ENCODE peak calls at places on chromosomes 12 and 14, in four cellular contexts. L, B, E and P are unnamed samples.

GRCh38 chr14:101962503-101962874 is 1.9 kb upstream of the DYNC1H1 start:
- DNase-seq in B (no peak), L (peak), E (no peak), P (no peak)

GRCh38 chr14:55098561-55098898 is 30.5 kb upstream of the LGALS3 start:
- DNase-seq in L (no peak), E (no peak), B (no peak), P (no peak)

GRCh38 chr12:104136577-104136976 is 1.4 kb downstream of the NFYB start:
- DNase-seq in L (peak), E (no peak), B (no peak), P (no peak)

GRCh38 chr12:104219908-104220404 is 4.4 kb downstream of the TXNRD1 start:
- DNase-seq in E (peak), B (peak), L (peak), P (peak)

GRCh38 chr12:93616584-93617101 is 44.2 kb downstream of the SOCS2 start:
- DNase-seq in E (no peak), L (peak), B (no peak), P (peak)

GRCh38 chr14:78136695-78137094 is 33.5 kb upstream of the NRXN3 start:
- DNase-seq in E (no peak), L (no peak), B (no peak), P (no peak)

GRCh38 chr12:121330692-121331091 is 21.5 kb downstream of the ANAPC5 start:
- DNase-seq in E (no peak), B (no peak), L (no peak), P (no peak)

GRCh38 chr12:68824131-68824530 is 16.2 kb downstream of the MDM2 start:
- DNase-seq in B (no peak), E (no peak), L (no peak), P (peak)

GRCh38 chr12:20390846-20391245 is 22.5 kb downstream of the PDE3A start:
- DNase-seq in E (no peak), L (no peak), B (no peak), P (no peak)

GRCh38 chr12:124428792-124429281 is 133.9 kb downstream of the RFLNA start:
- DNase-seq in E (no peak), L (no peak), B (no peak), P (no peak)

GRCh38 chr14:55277972-55278740 is 6.9 kb downstream of the FBXO34 start:
- DNase-seq in E (peak), B (peak), L (no peak), P (peak)

GRCh38 chr14:61101803-61102548 is 120.9 kb downstream of the SLC38A6 start:
- DNase-seq in E (no peak), L (peak), B (peak), P (peak)

GRCh38 chr12:110012137-110012536 is 12.9 kb downstream of the ANKRD13A start:
- DNase-seq in E (no peak), B (no peak), L (no peak), P (no peak)

GRCh38 chr12:95943231-95943842 is at the start of gene AMDHD1:
- DNase-seq in L (peak), E (peak), B (peak), P (peak)

GRCh38 chr12:122336015-122336946 is 70.0 kb upstream of the VPS33A start:
- DNase-seq in B (peak), E (peak), L (peak), P (peak)

GRCh38 chr14:52706286-52706685 is 714 bp upstream of the PSMC6 start:
- DNase-seq in B (peak), E (peak), L (no peak), P (peak)

GRCh38 chr12:123427036-123427769 is 9.3 kb downstream of the RILPL2 start:
- DNase-seq in B (no peak), E (peak), L (no peak), P (no peak)

GRCh38 chr12:93247313-93248057 is 130.2 kb upstream of the NUDT4 start:
- DNase-seq in B (no peak), L (no peak), E (no peak), P (no peak)

GRCh38 chr14:35963209-35963608 is 137.1 kb downstream of the BRMS1L start:
- DNase-seq in E (no peak), L (no peak), B (no peak), P (peak)

GRCh38 chr12:110002691-110003515 is 3.7 kb downstream of the ANKRD13A start:
- DNase-seq in E (no peak), L (peak), B (no peak), P (no peak)

GRCh38 chr12:16606201-16606849 is 363 bp upstream of the LMO3 start:
- DNase-seq in B (no peak), L (peak), E (no peak), P (peak)